ENCODE peak calls at places on chromosomes 13 and 19, in five cellular contexts. U is uterus; Q is CD8-positive, alpha-beta T cell; A is thoracic aorta; W is naive thymus-derived CD4-positive, alpha-beta T cell. L is an unnamed sample. For H3K27me3, the result is how much of the 10 kb centered on the place peaks cover.

GRCh38 chr19:30091856-30092255 is 149.8 kb downstream of the URI1 start:
- DNase-seq in W (no peak), U (no peak), Q (no peak), A (no peak), L (no peak)

GRCh38 chr19:45469132-45469834 is 1.5 kb downstream of the FOSB start:
- DNase-seq in A (no peak), Q (peak), U (peak), W (peak), L (peak)

GRCh38 chr19:38736036-38736412 is 8.2 kb downstream of the CAPN12 start:
- DNase-seq in A (no peak), U (peak), W (peak), Q (peak), L (no peak)

GRCh38 chr13:33260168-33261098 is 25.1 kb downstream of the STARD13 start:
- DNase-seq in A (no peak), Q (no peak), U (no peak), W (no peak), L (no peak)

GRCh38 chr19:37983916-37984315 is 76.9 kb downstream of the SIPA1L3 start:
- DNase-seq in U (no peak), W (no peak), Q (no peak), A (no peak), L (no peak)

GRCh38 chr13:87999141-87999765 is 328.1 kb downstream of the SLITRK5 start:
- DNase-seq in U (no peak), W (no peak), Q (no peak), A (no peak), L (no peak)

GRCh38 chr13:98752111-98752941 is at the start of gene SLC15A1:
- DNase-seq in W (no peak), Q (no peak), A (no peak), U (no peak), L (no peak)

GRCh38 chr19:7494416-7495098 is 5.7 kb upstream of the PEX11G start:
- DNase-seq in A (no peak), Q (no peak), U (no peak), W (no peak), L (no peak)

GRCh38 chr19:3068071-3068470 is 5.8 kb upstream of the TLE5 start:
- DNase-seq in Q (no peak), W (no peak), A (no peak), U (no peak), L (no peak)

GRCh38 chr19:45905016-45905415 is 2.6 kb upstream of the MYPOP start:
- DNase-seq in Q (no peak), W (no peak), A (no peak), U (no peak), L (no peak)

GRCh38 chr19:18317998-18318800 is 4.7 kb downstream of the LSM4 start:
- DNase-seq in W (peak), A (no peak), U (no peak), Q (peak), L (peak)

DNA sequence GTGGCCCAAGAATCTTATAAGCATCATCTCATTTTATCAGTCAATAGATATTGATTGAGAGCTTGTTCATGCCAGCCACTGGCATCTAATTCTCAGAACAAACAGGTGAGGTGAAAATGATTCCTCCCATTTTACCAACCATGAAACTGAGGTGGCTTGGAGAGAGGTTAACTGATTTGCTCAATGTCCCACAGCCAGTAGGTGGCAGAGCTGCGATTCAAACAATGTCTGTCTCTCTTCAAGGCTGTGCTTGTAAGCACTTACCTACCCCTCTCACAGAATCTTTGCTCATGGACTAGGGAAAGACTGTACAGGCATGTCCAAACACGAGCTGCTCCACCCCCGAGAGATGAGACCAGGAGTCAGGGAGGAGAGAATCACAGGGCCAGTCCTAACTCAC is 21.5 kb upstream of the GSX1 start:
- DNase-seq in W (peak), Q (no peak), U (no peak), A (no peak), L (peak)
- H3K27me3 ChIP-seq in W (under half), Q (under half), U (under half), A (under half), L (under half)

GRCh38 chr13:113076681-113077401 is 28.8 kb upstream of the F7 start:
- DNase-seq in U (no peak), A (no peak), W (no peak), Q (no peak), L (no peak)
- H3K27me3 ChIP-seq in U (under half), A (under half), W (under half), Q (under half), L (under half)

GRCh38 chr19:12750851-12751250 is 740 bp upstream of the BEST2 start:
- DNase-seq in W (no peak), Q (no peak), A (no peak), U (no peak), L (no peak)

GRCh38 chr19:12751635-12752034 is at the start of gene BEST2:
- DNase-seq in U (no peak), Q (no peak), W (no peak), A (no peak), L (no peak)

GRCh38 chr19:12748489-12748888 is 3.1 kb upstream of the BEST2 start:
- DNase-seq in W (no peak), Q (no peak), U (no peak), A (no peak), L (no peak)

GRCh38 chr19:12752056-12752781 is 628 bp downstream of the BEST2 start:
- DNase-seq in Q (no peak), W (no peak), U (no peak), A (no peak), L (no peak)

GRCh38 chr19:12749938-12750521 is 1.6 kb upstream of the BEST2 start:
- DNase-seq in W (no peak), U (no peak), A (no peak), Q (no peak), L (no peak)
- H3K27me3 ChIP-seq in W (under half), U (under half), A (under half), Q (under half), L (under half)

GRCh38 chr13:112055417-112056206 is 11.3 kb upstream of the SOX1 start:
- DNase-seq in W (no peak), A (no peak), U (no peak), Q (no peak), L (no peak)
- H3K27me3 ChIP-seq in W (under half), A (under half), U (half or more), Q (under half), L (under half)

DNA sequence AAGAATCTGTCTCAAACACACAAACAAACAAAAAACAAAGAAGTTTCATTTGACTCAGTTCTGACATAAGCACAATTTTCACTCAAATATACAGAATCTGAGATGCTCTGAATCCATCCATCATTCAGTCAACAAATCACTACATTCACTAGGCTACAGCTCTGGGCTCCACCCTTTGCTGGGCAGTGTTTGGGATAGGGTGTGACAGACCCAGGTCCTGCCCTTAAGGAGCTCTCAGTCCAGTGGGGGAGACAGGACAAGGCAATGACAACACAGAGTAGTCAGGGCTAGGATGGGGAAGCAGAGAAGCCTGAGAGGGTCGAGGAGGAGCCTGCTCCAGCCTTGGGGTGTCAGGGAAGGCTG is 45.3 kb downstream of the SPTBN4 start:
- DNase-seq in A (no peak), W (no peak), U (no peak), Q (no peak), L (no peak)
- H3K27me3 ChIP-seq in A (under half), W (under half), U (under half), Q (under half), L (under half)

GRCh38 chr13:110343241-110343865 is 36.3 kb downstream of the COL4A2 start:
- DNase-seq in W (no peak), U (no peak), A (no peak), Q (no peak), L (no peak)
- H3K27me3 ChIP-seq in W (under half), U (under half), A (under half), Q (under half), L (half or more)